ENCODE peak calls at places on chromosome 16, in ten cellular contexts. J, B, W, D, L, P, V, G, Y and F are unnamed samples.

GRCh38 chr16:6897910-6898475 is 434.7 kb upstream of the RBFOX1 start:
- DNase-seq in B (no peak), P (no peak), V (no peak), G (no peak), J (no peak), W (no peak), D (no peak), Y (no peak), L (no peak), F (no peak)

GRCh38 chr16:69106491-69107291 is 1.2 kb downstream of the HAS3 start:
- DNase-seq in W (no peak), V (no peak), B (no peak), P (no peak), G (no peak), D (peak; percentile 95), J (peak; percentile 50), L (no peak), Y (peak; percentile 28), F (peak; percentile 83)

GRCh38 chr16:30926333-30926811 is 3.0 kb downstream of the FBXL19 start:
- DNase-seq in W (no peak), G (no peak), V (no peak), D (peak; percentile 68), J (no peak), Y (no peak), P (no peak), L (no peak), B (no peak), F (no peak)

GRCh38 chr16:29114476-29115012 is 129.7 kb downstream of the LAT start:
- DNase-seq in V (no peak), B (no peak), L (no peak), D (no peak), P (no peak), W (no peak), Y (no peak), G (no peak), J (no peak), F (no peak)

GRCh38 chr16:29873319-29873718 is 10.3 kb upstream of the CDIPT start:
- DNase-seq in G (no peak), B (no peak), P (no peak), Y (no peak), W (no peak), D (peak; percentile 29), V (no peak), J (no peak), L (no peak), F (peak; percentile 90)

GRCh38 chr16:11278681-11279628 is 2.2 kb downstream of the PRM1 start:
- DNase-seq in W (no peak), J (no peak), B (no peak), V (no peak), Y (no peak), D (no peak), P (no peak), G (no peak), L (no peak), F (no peak)

GRCh38 chr16:86083382-86084002 is 184.5 kb downstream of the IRF8 start:
- DNase-seq in V (peak; percentile 30), D (peak; percentile 47), G (no peak), J (no peak), Y (no peak), L (no peak), B (no peak), P (no peak), W (no peak), F (peak; percentile 52)

GRCh38 chr16:6957676-6958075 is 375.0 kb upstream of the RBFOX1 start:
- DNase-seq in Y (no peak), L (no peak), W (no peak), D (no peak), B (no peak), G (no peak), V (no peak), P (peak; percentile 9), J (no peak), F (no peak)

DNA sequence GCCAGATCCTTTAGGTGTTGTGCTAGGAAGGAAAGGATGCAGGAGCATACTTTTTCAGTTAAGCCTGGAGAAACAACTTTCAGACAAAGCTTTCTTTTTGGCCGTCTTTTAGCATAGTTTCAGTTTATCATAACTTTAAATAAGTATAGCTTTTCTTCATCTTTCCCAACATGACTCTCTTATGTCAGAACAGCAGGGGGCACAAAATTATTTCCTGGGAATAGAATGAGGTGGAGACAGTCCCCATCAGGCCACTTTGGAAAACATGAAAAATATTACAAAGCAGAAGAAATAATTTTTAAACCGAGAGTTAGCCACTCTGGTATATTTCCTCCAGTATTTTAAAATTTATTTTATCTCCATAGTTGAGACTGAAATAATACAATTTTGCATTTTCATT is 387.6 kb downstream of the HAPSTR1 start:
- DNase-seq in V (no peak), D (no peak), W (no peak), J (no peak), P (no peak), L (no peak), G (no peak), B (no peak), Y (no peak), F (no peak)
- TF ChIP-seq CTCF in V (peak; percentile 28), D (no peak), W (no peak), J (no peak), P (no peak), L (no peak), G (no peak), B (no peak), Y (peak; percentile 33), F (no peak)

GRCh38 chr16:84560269-84560668 is 55.8 kb upstream of the MEAK7 start:
- DNase-seq in L (no peak), V (no peak), J (no peak), G (no peak), W (no peak), D (no peak), B (no peak), Y (no peak), P (no peak), F (no peak)

GRCh38 chr16:84557059-84557458 is 52.6 kb upstream of the MEAK7 start:
- DNase-seq in L (no peak), Y (no peak), J (no peak), V (no peak), W (no peak), D (no peak), G (no peak), B (no peak), P (no peak), F (no peak)

GRCh38 chr16:84561291-84561690 is 56.6 kb downstream of the COTL1 start:
- DNase-seq in J (no peak), D (no peak), L (no peak), B (no peak), Y (no peak), V (no peak), P (no peak), G (no peak), W (no peak), F (no peak)

GRCh38 chr16:84557504-84557903 is 53.0 kb upstream of the MEAK7 start:
- DNase-seq in W (no peak), V (no peak), G (no peak), D (no peak), B (no peak), L (no peak), P (no peak), Y (no peak), J (no peak), F (no peak)

DNA sequence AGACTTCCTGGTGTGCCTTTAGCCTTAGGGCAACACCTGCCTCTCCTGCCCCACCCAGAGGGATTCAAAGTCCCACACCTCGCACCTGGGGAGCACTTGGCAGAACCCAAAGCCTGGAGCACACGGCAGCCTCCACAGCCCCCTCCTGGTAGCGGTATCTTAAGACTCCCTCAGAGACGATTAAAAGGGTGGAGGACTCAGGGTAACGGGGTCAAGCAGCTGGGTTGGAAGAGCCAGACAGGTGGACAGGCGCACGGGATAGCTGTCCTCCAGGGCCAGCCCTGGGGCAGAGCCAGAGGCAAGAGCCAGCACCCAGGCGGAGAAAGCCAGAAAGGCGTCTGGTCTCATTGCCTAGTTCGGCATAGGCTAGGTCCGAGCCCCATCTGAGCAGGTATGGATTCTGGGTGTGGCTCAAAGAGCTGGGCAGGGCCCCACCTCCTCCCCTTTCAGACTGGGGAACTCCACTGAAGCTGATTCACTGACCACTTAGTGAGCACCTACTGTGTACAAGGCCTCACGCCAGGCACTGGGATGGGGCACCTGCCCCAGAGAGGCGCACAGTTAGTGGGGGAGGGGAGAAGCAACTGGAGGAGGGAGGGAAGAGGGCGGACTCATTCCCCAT is 55.0 kb upstream of the MEAK7 start:
- DNase-seq in G (no peak), Y (no peak), L (no peak), B (no peak), W (no peak), D (no peak), V (no peak), P (no peak), J (no peak), F (no peak)
- TF ChIP-seq CTCF in G (no peak), Y (no peak), L (no peak), B (no peak), W (no peak), D (no peak), V (no peak), P (no peak), J (no peak), F (no peak)

DNA sequence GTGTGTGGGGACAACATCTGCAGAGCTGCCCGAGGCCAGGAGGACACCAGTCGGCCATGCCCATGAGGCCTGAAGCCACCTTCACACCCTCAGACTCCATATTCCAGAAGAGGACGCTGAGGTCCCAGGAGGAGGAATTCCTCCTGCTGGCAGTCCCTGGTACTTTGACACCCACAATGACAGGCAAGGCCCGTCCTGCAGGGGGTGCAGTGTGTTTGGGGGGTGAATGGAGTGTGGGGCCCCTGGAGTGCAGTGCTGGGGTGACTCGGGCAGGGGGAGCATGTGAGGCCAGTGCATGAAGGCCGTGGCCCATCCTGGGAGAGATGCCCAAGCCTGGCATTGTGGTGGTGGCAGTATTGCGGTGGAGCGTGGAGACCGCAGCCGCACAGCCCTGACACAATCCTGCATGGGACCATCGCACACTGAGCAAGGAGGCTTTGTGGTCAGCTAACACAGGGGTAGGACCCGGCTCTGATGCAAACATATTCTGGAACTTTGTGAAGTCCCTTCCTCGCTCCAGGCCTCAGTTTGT is 52.2 kb downstream of the ZDHHC7 start:
- DNase-seq in Y (no peak), W (no peak), G (no peak), P (no peak), D (peak; percentile 88), J (no peak), L (peak; percentile 27), V (no peak), B (no peak), F (no peak)
- TF ChIP-seq CTCF in Y (no peak), W (no peak), G (no peak), P (peak; percentile 38), D (peak; percentile 42), J (no peak), L (peak; percentile 41), V (peak; percentile 8), B (no peak), F (peak; percentile 49)

GRCh38 chr16:50359626-50360025 is 9.2 kb downstream of the BRD7 start:
- DNase-seq in J (no peak), D (no peak), B (no peak), G (no peak), P (no peak), L (no peak), Y (no peak), W (no peak), V (no peak), F (no peak)

GRCh38 chr16:50354082-50354481 is 14.7 kb downstream of the BRD7 start:
- DNase-seq in V (no peak), P (no peak), J (no peak), B (no peak), L (no peak), D (no peak), G (no peak), Y (no peak), W (no peak), F (no peak)

GRCh38 chr16:50351952-50352351 is 16.8 kb downstream of the BRD7 start:
- DNase-seq in D (no peak), B (no peak), W (no peak), J (no peak), P (no peak), Y (no peak), L (no peak), V (no peak), G (no peak), F (no peak)

GRCh38 chr16:50351116-50351515 is 17.7 kb downstream of the BRD7 start:
- DNase-seq in D (no peak), J (no peak), V (no peak), Y (no peak), P (no peak), G (no peak), L (no peak), W (no peak), B (no peak), F (no peak)

GRCh38 chr16:50354629-50355456 is 13.9 kb downstream of the BRD7 start:
- DNase-seq in B (no peak), L (no peak), J (no peak), D (no peak), W (no peak), V (no peak), P (no peak), Y (no peak), G (no peak), F (no peak)
- TF ChIP-seq CTCF in B (peak; percentile 56), L (peak; percentile 65), J (peak; percentile 40), D (peak; percentile 66), W (peak; percentile 52), V (peak; percentile 52), P (peak; percentile 32), Y (peak; percentile 79), G (peak; percentile 70), F (peak; percentile 95)